ENCODE peak calls at places on chromosomes 3 and 15, in five cellular contexts. M is uterus, A is breast epithelium, P is esophagus muscularis mucosa, I is suprapubic skin. W is an unnamed sample.

GRCh38 chr3:189677667-189678066 is 46.5 kb downstream of the TP63 start:
- DNase-seq in M (no peak), A (no peak), P (no peak), I (no peak), W (no peak)

GRCh38 chr3:61663728-61664492 is 102.5 kb downstream of the PTPRG start:
- DNase-seq in M (no peak), A (no peak), P (no peak), I (no peak), W (peak; percentile 69)

GRCh38 chr3:141500397-141500796 is 13.6 kb downstream of the RASA2 start:
- DNase-seq in M (no peak), A (no peak), P (no peak), I (no peak), W (no peak)

GRCh38 chr3:14304101-14305045 is 98.0 kb upstream of the SLC6A6 start:
- DNase-seq in M (no peak), A (peak; percentile 57), P (no peak), I (no peak), W (peak; percentile 71)

GRCh38 chr15:57403532-57403931 is 27.2 kb downstream of the CGNL1 start:
- DNase-seq in M (no peak), A (no peak), P (no peak), I (no peak), W (no peak)

GRCh38 chr15:62964251-62964650 is 78.3 kb upstream of the TPM1 start:
- DNase-seq in M (no peak), A (no peak), P (no peak), I (peak; percentile 75), W (no peak)

GRCh38 chr3:3801510-3801841 is 2.2 kb downstream of the LRRN1 start:
- DNase-seq in M (no peak), A (no peak), P (no peak), I (no peak), W (no peak)

GRCh38 chr15:73957276-73957675 is 31.0 kb downstream of the LOXL1 start:
- DNase-seq in M (no peak), A (peak; percentile 30), P (no peak), I (peak; percentile 55), W (no peak)

GRCh38 chr3:4758957-4759656 is 220.1 kb upstream of the BHLHE40 start:
- DNase-seq in M (no peak), A (no peak), P (no peak), I (no peak), W (no peak)

GRCh38 chr15:29457729-29458128 is 188.1 kb upstream of the NSMCE3 start:
- DNase-seq in M (no peak), A (no peak), P (no peak), I (no peak), W (no peak)

GRCh38 chr3:197203714-197204146 is 94.7 kb downstream of the DLG1 start:
- DNase-seq in M (no peak), A (no peak), P (no peak), I (no peak), W (no peak)

GRCh38 chr15:56425276-56425675 is 39.7 kb downstream of the MNS1 start:
- DNase-seq in M (no peak), A (no peak), P (no peak), I (no peak), W (no peak)

GRCh38 chr3:66490214-66490613 is 10.6 kb downstream of the LRIG1 start:
- DNase-seq in M (no peak), A (no peak), P (no peak), I (no peak), W (peak; percentile 22)

GRCh38 chr3:81723732-81724313 is 37.6 kb downstream of the GBE1 start:
- DNase-seq in M (no peak), A (no peak), P (no peak), I (no peak), W (no peak)

GRCh38 chr15:71678191-71678590 is 132.2 kb upstream of the NR2E3 start:
- DNase-seq in M (no peak), A (no peak), P (no peak), I (no peak), W (no peak)

GRCh38 chr15:101267320-101268104 is 9.8 kb downstream of the SELENOS start:
- DNase-seq in M (peak; percentile 54), A (no peak), P (no peak), I (no peak), W (no peak)

GRCh38 chr3:4849136-4849535 is 130.1 kb upstream of the BHLHE40 start:
- DNase-seq in M (no peak), A (no peak), P (no peak), I (no peak), W (no peak)

GRCh38 chr15:35686347-35686746 is 140.4 kb upstream of the DPH6 start:
- DNase-seq in M (no peak), A (no peak), P (no peak), I (no peak), W (no peak)

GRCh38 chr3:152760591-152760990 is 74.3 kb upstream of the P2RY1 start:
- DNase-seq in M (no peak), A (no peak), P (no peak), I (no peak), W (no peak)

GRCh38 chr15:86355798-86356197 is 276.1 kb downstream of the AGBL1 start:
- DNase-seq in M (no peak), A (no peak), P (no peak), I (no peak), W (no peak)

GRCh38 chr15:59251001-59251845 is 44.6 kb downstream of the LDHAL6B start:
- DNase-seq in M (no peak), A (no peak), P (no peak), I (no peak), W (no peak)

GRCh38 chr3:184262166-184262926 is 993 bp upstream of the CAMK2N2 start:
- DNase-seq in M (no peak), A (no peak), P (no peak), I (no peak), W (peak; percentile 30)

GRCh38 chr3:160184655-160185054 is 40.6 kb upstream of the C3orf80 start:
- DNase-seq in M (no peak), A (no peak), P (no peak), I (no peak), W (no peak)

GRCh38 chr3:188404701-188405100 is 250.7 kb downstream of the LPP start:
- DNase-seq in M (no peak), A (no peak), P (no peak), I (no peak), W (no peak)

DNA sequence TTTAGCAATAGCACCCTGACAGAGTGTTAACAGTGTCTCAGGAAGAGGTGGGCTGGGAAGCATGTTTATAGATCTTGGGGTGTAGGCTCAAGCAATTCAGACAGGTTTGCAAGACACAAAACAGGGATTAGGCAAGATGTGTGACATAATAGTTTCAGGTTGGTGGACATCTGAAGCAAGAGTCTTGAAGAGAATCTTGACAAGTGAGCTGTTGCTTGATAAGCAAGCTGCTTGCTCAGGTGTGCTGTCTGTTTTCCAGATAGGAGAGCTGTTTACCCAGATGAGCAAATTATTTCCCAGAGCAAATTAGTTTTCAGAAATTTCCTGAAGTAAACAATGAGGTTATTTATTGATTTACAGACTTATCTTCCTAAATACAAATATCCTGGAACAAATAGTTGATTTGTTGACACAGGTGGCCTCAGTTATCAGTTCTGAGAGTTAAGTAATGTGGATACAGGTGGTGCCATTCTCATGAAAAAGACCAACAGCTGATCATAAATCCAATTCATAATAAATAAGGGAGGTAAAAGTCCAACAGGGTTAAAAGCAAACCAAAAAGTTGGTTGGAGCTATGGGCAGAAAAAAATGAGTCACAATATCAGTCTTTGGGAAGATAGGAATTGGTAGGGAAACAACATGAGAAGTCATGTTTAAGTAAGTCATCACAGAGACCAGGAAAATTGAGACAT is 437.3 kb downstream of the TBL1XR1 start:
- DNase-seq in M (no peak), A (no peak), P (no peak), I (no peak), W (no peak)
- H3K27ac ChIP-seq in M (no peak overlapping the region), A (no peak overlapping the region), P (no peak overlapping the region), I (no peak overlapping the region), W (no peak overlapping the region)

DNA sequence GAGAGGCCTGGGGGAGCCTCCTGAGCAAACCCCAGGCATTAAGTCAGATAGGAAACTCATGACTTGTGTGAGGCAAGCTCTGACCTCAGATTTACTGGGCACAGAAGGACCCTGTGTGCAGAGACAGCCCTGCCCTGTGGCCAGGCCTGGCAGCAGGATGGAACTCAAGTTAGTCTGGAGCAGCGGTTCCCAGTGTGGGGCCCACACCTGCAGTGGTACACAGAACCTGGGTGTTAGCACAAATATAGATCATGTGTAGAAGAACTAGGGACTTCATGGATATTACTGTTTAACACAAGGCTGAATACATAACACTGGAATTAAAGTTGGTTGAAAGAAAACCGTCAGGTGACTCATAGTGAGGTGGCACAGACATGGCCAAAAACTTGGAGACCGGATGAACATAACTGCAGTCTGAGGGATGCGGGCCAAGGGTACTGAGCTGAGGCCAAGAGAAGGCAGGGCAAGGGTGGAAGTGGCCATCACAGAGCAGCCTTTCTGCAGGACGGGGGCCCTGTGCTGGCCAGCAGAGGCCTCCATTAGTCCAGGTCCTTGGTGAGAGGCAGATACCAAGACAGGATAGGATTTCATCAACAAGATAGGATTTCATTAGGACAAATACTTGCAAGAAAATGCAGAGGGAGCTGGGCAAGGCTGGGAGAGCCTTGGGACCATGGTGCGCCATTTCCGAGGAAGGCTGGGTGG is 40.9 kb downstream of the IRAK2 start:
- DNase-seq in M (peak; percentile 38), A (no peak), P (no peak), I (no peak), W (no peak)
- TF ChIP-seq POLR2A in M (no peak), A (no peak), P (no peak), I (no peak), W (no peak)

GRCh38 chr3:192339214-192339613 is 388.1 kb downstream of the FGF12 start:
- DNase-seq in M (no peak), A (no peak), P (no peak), I (no peak), W (no peak)
- H3K4me3 ChIP-seq in M (no peak overlapping the region), A (no peak overlapping the region), P (no peak overlapping the region), I (no peak overlapping the region), W (no peak overlapping the region)

DNA sequence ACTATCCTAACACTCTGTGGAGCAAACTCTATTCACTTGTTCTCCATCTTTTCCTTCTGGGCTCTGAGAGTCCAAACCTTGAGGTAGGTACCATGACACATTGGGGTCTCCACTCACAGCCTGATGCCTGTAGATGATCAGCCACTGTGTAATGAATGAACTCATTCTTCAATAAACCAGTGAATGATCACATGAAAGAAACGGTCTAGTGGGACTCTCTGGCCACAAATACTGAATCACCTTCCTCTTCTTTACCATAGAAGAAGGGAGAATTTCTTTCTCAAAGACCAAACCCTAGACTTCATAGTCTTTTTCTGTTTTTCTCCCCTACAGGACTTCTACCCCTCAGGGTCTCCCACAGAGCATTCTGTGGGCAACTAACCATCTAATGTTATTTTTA is 20.5 kb upstream of the ABHD2 start:
- DNase-seq in M (no peak), A (no peak), P (no peak), I (no peak), W (no peak)
- H3K27ac ChIP-seq in M (no peak overlapping the region), A (no peak overlapping the region), P (no peak overlapping the region), I (no peak overlapping the region), W (no peak overlapping the region)

DNA sequence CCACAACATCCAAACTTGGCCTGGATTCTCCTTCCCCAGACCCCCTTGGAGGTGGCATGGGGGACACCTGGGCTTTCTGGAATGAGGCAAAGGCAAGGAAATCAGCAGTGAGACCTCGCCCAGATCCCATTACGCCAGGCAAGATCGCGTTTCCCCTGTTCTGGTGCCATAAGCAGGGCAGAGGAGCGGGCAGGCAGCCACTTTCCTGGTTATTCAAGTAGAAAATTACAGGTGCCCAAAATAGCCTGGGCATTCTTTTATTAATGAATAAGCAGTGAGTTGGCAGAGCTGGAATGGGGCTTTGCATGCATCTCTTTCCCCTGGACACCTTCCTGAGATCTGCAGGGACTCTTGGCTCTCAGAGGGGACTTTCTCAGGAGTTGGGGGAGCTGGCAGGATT is 31.5 kb upstream of the FAM107A start:
- DNase-seq in M (no peak), A (no peak), P (no peak), I (no peak), W (peak; percentile 94)
- TF ChIP-seq POLR2A in M (no peak), A (no peak), P (no peak), I (no peak), W (peak; percentile 25)

W was measured in thyroid gland.